ENCODE peak calls at places on chromosomes 3 and 15, in nine cellular contexts. G is NCI-H460; T is activated CD4-positive, alpha-beta T cell treated with anti-CD3 and anti-CD28 coated beads, Interleukin-2, amount 10 ng/mL, durations not matched to agents 7 days and 5 days; X is NCI-H2081; D is NCI-H1092 treated with DMSO at 0.1 percent for 48 hours; N is IMR-90; W is nucleus accumbens; M is NAMALWA; B is fibroblast of pulmonary artery. Q is an unnamed sample.

GRCh38 chr3:181999314-181999713 is 287.6 kb downstream of the SOX2 start:
- DNase-seq in N (no peak), T (no peak), D (no peak), B (no peak), M (peak), G (no peak), X (no peak), W (no peak), Q (no peak)

GRCh38 chr3:49928511-49929017 is 1.0 kb downstream of the MON1A start:
- DNase-seq in G (no peak), W (no peak), N (no peak), D (no peak), T (no peak), M (no peak), X (no peak), B (no peak), Q (no peak)

GRCh38 chr3:175129126-175129525 is 270.0 kb downstream of the NAALADL2 start:
- DNase-seq in T (no peak), G (no peak), M (no peak), W (no peak), D (no peak), X (no peak), B (peak), N (peak), Q (no peak)

GRCh38 chr15:91625506-91625905 is 228.0 kb upstream of the SLCO3A1 start:
- DNase-seq in B (no peak), T (no peak), X (no peak), G (no peak), D (no peak), W (no peak), N (no peak), M (no peak), Q (no peak)

GRCh38 chr3:102083971-102084370 is 234.7 kb downstream of the NFKBIZ start:
- DNase-seq in T (no peak), X (no peak), N (peak), B (peak), W (no peak), M (no peak), D (no peak), G (no peak), Q (no peak)

GRCh38 chr3:156643729-156644389 is 30.5 kb upstream of the TIPARP start:
- DNase-seq in B (peak), D (no peak), X (no peak), G (no peak), W (no peak), M (no peak), T (peak), N (peak), Q (no peak)

GRCh38 chr3:66038384-66038725 is 363 bp downstream of the MAGI1 start:
- DNase-seq in W (no peak), G (peak), N (no peak), T (no peak), D (no peak), B (no peak), M (no peak), X (no peak), Q (no peak)

GRCh38 chr3:112448939-112449338 is 50.3 kb downstream of the BTLA start:
- DNase-seq in X (no peak), T (no peak), G (no peak), N (no peak), B (peak), W (no peak), M (no peak), D (no peak), Q (no peak)

GRCh38 chr15:40098489-40099261 is 10.0 kb downstream of the BMF start:
- DNase-seq in D (peak), W (peak), G (peak), B (peak), N (peak), M (peak), X (peak), T (peak), Q (peak)

GRCh38 chr15:64000183-64000710 is 46.0 kb downstream of the DAPK2 start:
- DNase-seq in T (no peak), W (no peak), B (no peak), M (no peak), X (no peak), D (no peak), G (no peak), N (no peak), Q (no peak)

GRCh38 chr3:187104956-187105355 is 34.3 kb downstream of the RPL39L start:
- DNase-seq in G (no peak), M (no peak), B (peak), N (no peak), D (no peak), X (no peak), W (no peak), T (no peak), Q (no peak)

GRCh38 chr15:51199541-51199940 is 104.8 kb upstream of the TNFAIP8L3 start:
- DNase-seq in D (no peak), W (no peak), M (no peak), N (no peak), B (no peak), X (no peak), T (no peak), G (no peak), Q (no peak)

GRCh38 chr3:66629431-66630368 is 128.9 kb upstream of the LRIG1 start:
- DNase-seq in M (no peak), T (no peak), N (no peak), W (no peak), X (no peak), B (no peak), D (no peak), G (no peak), Q (no peak)

GRCh38 chr15:91348812-91349500 is 248.9 kb downstream of the SV2B start:
- DNase-seq in X (no peak), G (no peak), B (no peak), N (no peak), T (peak), D (no peak), W (no peak), M (no peak), Q (no peak)

GRCh38 chr3:9817437-9817836 is 7.4 kb downstream of the TTLL3 start:
- DNase-seq in M (no peak), W (no peak), B (no peak), D (no peak), G (no peak), N (no peak), T (no peak), X (no peak), Q (no peak)

GRCh38 chr3:72990701-72991395 is 5.8 kb upstream of the PPP4R2 start:
- DNase-seq in X (no peak), D (no peak), N (no peak), B (no peak), T (no peak), M (no peak), G (no peak), W (no peak), Q (no peak)

GRCh38 chr15:80970018-80970657 is 19.5 kb downstream of the MESD start:
- DNase-seq in W (peak), M (peak), T (peak), B (peak), X (peak), N (peak), D (peak), G (peak), Q (peak)

GRCh38 chr3:11238880-11239279 is 33.3 kb upstream of the ATG7 start:
- DNase-seq in T (no peak), W (no peak), N (peak), B (peak), D (no peak), G (no peak), X (no peak), M (no peak), Q (no peak)

GRCh38 chr3:8984081-8984480 is 20.8 kb upstream of the RAD18 start:
- DNase-seq in T (no peak), N (no peak), M (no peak), D (no peak), B (no peak), G (no peak), X (no peak), W (no peak), Q (no peak)

GRCh38 chr3:43364494-43364893 is 78.2 kb downstream of the SNRK start:
- DNase-seq in B (no peak), T (no peak), W (no peak), M (no peak), G (no peak), X (no peak), N (no peak), D (no peak), Q (no peak)